ENCODE peak calls at places on chromosomes 13 and 19, in seven cellular contexts. B, X, D, Q, U, R and Z are unnamed samples.

GRCh38 chr13:94921181-94921580 is 208.8 kb upstream of the SOX21 start:
- DNase-seq in R (no peak), D (no peak), X (no peak), Q (no peak), B (no peak), U (no peak), Z (no peak)

GRCh38 chr19:2555422-2556220 is 79.7 kb downstream of the GADD45B start:
- DNase-seq in B (no peak), D (no peak), R (no peak), U (no peak), X (no peak), Q (no peak), Z (no peak)

GRCh38 chr13:111474136-111475002 is 153.9 kb downstream of the TEX29 start:
- DNase-seq in U (peak), R (peak), D (peak), Q (no peak), X (peak), B (peak), Z (peak)

GRCh38 chr19:2645816-2646215 is 56.7 kb downstream of the GNG7 start:
- DNase-seq in R (no peak), U (no peak), Q (no peak), X (no peak), D (no peak), B (no peak), Z (no peak)

GRCh38 chr19:5929179-5929578 is 15.1 kb downstream of the CAPS start:
- DNase-seq in Q (no peak), D (no peak), R (no peak), B (no peak), X (no peak), U (no peak), Z (no peak)

GRCh38 chr13:47017476-47017875 is 120.6 kb upstream of the HTR2A start:
- DNase-seq in B (no peak), D (no peak), X (peak), Q (no peak), U (no peak), R (no peak), Z (peak)

GRCh38 chr19:41225238-41226052 is 6.4 kb downstream of the AXL start:
- DNase-seq in D (peak), U (peak), X (peak), B (no peak), Q (peak), R (peak), Z (peak)

GRCh38 chr19:6862673-6863078 is 24.7 kb upstream of the ADGRE1 start:
- DNase-seq in D (peak), B (peak), X (peak), U (peak), R (peak), Q (peak), Z (peak)

GRCh38 chr13:78491978-78492377 is 111.4 kb downstream of the POU4F1 start:
- DNase-seq in U (no peak), B (no peak), R (no peak), Q (no peak), D (no peak), X (no peak), Z (no peak)

GRCh38 chr13:51148952-51149573 is 38.0 kb upstream of the C13orf42 start:
- DNase-seq in U (peak), X (peak), R (peak), Q (no peak), D (peak), B (peak), Z (peak)

GRCh38 chr13:60016229-60016628 is 147.5 kb downstream of the DIAPH3 start:
- DNase-seq in B (no peak), X (no peak), D (no peak), R (no peak), U (no peak), Q (no peak), Z (no peak)

GRCh38 chr13:99258946-99259345 is 767 bp upstream of the GPR18 start:
- DNase-seq in B (no peak), R (no peak), U (no peak), Q (no peak), D (no peak), X (no peak), Z (no peak)

GRCh38 chr13:60242231-60242630 is 78.5 kb upstream of the DIAPH3 start:
- DNase-seq in D (no peak), B (no peak), X (no peak), Q (no peak), U (no peak), R (no peak), Z (no peak)

GRCh38 chr19:57056972-57057371 is 62.8 kb upstream of the USP29 start:
- DNase-seq in X (peak), Q (peak), R (no peak), B (peak), U (peak), D (no peak), Z (no peak)

GRCh38 chr13:48138270-48138669 is 43.4 kb upstream of the MED4 start:
- DNase-seq in R (no peak), Q (no peak), D (no peak), B (no peak), U (no peak), X (no peak), Z (no peak)

GRCh38 chr13:60090579-60090978 is 73.1 kb downstream of the DIAPH3 start:
- DNase-seq in R (no peak), B (no peak), U (no peak), D (no peak), Q (no peak), X (peak), Z (peak)

GRCh38 chr13:29934531-29935308 is 84.3 kb upstream of the UBL3 start:
- DNase-seq in U (no peak), R (peak), X (no peak), B (no peak), D (no peak), Q (no peak), Z (no peak)

GRCh38 chr13:44879452-44880058 is 109.7 kb downstream of the NUFIP1 start:
- DNase-seq in D (peak), X (peak), R (peak), B (no peak), Q (peak), U (peak), Z (peak)

GRCh38 chr19:34793562-34793961 is 20.5 kb upstream of the ZNF599 start:
- DNase-seq in B (no peak), Q (no peak), R (no peak), U (no peak), D (no peak), X (no peak), Z (no peak)

GRCh38 chr13:79451500-79451962 is 29.4 kb upstream of the NDFIP2 start:
- DNase-seq in R (peak), D (peak), B (no peak), U (peak), X (peak), Q (no peak), Z (peak)

DNA sequence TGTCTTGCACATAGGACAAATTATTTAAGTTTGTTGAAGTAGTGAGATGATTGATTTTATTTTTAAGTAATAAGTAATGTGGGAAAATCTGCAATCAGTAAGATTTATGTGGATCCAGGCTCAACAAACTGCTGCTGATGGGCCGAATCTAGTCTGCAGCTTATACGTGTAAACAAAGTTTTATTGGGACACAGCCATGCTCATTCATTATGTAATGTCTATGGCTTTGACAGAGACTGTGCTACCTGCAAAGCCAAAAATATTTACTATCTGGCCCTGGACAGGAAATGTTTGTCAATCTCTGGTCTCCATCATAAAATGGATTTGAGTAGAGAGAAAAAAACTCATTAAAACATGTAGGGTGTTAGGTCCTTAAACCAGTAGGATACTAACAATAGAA is 728.0 kb downstream of the GPC5 start:
- DNase-seq in D (no peak), X (no peak), R (no peak), U (no peak), B (no peak), Q (no peak), Z (no peak)
- H3K4me3 ChIP-seq in D (no peak), X (no peak), R (no peak), U (no peak), B (no peak), Q (no peak), Z (no peak)

DNA sequence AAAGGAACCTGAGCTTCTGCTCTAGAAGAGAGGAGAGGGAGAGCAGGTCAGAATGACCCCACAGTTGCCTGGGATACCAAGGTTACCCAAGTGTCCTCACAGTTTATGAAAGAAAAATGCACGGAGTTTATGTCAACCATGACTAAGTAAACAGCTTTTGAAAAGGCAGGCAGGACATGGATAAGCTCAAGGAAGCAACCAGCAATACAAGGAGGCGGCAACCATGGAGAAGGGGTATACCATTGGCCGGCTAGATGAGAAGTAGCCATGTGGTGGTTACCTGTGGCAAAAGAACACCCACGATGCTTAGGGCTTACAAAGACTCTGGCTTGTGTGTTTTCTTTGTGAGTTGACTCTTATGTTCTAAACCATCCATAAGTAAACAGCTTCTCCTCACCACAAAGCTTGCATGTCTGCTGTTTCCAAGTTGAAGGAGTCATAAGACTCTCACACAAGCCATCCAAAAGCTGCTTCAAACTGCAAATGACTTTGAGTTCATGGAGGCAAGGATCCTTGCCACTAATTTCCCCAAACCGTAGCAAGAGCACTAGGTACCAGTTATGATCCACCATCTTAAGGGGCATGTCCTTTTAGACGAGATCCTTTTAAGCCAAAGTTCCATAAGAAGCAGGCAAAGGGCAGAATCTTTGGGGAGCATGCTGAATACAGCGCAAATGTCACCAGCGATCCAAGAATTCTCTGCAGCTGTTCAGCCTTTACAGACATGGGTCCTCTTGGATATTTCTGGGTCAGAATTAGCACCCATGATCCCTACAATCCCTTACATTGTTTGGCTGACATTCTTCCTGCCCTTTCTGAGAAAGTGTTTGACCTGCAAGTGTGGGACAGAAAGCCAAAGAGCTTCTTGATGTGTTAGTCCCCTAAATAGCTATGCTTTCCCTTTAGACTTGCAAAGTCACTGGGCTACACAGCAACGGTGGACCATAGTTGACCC is 74.8 kb upstream of the IPO5 start:
- DNase-seq in B (no peak), R (no peak), D (no peak), X (peak), Q (no peak), U (no peak), Z (no peak)
- H3K4me3 ChIP-seq in B (no peak), R (no peak), D (no peak), X (no peak), Q (no peak), U (no peak), Z (no peak)

DNA sequence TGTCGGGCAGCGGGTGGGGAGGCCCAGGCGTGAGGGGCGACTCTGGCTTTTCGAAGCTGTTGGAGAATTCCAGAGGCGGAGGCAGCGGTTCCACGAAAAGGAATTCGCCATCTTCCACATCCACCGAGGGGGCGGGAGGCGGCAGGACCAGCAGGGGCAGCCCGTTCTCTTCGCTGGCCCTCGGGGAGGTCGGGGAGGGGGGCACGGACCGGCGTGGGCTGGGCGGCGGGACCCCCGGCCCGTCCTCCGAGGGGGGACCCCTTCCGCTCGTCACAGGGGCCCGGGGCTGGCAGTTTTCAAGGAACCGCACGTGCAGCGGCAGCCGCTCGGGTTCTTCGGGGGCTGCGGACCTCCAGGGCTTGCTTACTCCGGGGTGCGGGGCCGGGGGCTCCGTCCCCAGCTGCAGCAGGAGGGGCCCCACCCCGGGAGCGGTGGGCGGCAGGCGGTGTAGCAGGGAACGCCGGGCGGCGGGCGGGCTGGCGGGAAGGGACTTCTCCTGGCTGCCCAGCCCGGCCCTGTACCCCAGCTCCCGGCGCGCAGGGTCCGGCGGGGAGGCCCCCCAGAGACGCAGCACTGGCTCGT is 18.0 kb downstream of the C19orf81 start:
- DNase-seq in B (no peak), R (no peak), Q (no peak), D (no peak), U (no peak), X (no peak), Z (no peak)
- H3K4me3 ChIP-seq in B (no peak), R (no peak), Q (no peak), D (no peak), U (no peak), X (no peak), Z (no peak)

DNA sequence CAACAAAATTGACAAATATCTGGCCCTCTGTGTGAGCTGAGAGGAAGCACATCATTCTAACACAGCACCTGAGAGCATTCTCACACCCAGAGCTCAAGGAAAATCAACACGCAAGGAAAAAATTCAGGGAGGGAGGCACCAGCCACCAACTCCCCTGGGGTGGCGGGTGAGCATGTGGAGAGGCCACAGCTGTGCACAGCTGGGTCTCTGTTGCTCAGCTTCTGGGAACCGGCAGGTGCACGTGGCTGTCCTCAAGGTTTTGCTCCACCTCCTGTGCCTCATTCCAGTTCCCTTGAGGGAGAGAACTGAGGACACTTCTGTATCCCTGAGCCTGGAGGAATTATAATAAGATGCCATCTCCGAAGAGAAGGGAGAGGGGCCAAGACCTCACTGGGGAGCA is 134.0 kb downstream of the USP12 start:
- DNase-seq in R (no peak), U (no peak), D (no peak), X (no peak), Q (no peak), B (no peak), Z (no peak)
- H3K4me3 ChIP-seq in R (no peak), U (no peak), D (no peak), X (no peak), Q (no peak), B (no peak), Z (no peak)

DNA sequence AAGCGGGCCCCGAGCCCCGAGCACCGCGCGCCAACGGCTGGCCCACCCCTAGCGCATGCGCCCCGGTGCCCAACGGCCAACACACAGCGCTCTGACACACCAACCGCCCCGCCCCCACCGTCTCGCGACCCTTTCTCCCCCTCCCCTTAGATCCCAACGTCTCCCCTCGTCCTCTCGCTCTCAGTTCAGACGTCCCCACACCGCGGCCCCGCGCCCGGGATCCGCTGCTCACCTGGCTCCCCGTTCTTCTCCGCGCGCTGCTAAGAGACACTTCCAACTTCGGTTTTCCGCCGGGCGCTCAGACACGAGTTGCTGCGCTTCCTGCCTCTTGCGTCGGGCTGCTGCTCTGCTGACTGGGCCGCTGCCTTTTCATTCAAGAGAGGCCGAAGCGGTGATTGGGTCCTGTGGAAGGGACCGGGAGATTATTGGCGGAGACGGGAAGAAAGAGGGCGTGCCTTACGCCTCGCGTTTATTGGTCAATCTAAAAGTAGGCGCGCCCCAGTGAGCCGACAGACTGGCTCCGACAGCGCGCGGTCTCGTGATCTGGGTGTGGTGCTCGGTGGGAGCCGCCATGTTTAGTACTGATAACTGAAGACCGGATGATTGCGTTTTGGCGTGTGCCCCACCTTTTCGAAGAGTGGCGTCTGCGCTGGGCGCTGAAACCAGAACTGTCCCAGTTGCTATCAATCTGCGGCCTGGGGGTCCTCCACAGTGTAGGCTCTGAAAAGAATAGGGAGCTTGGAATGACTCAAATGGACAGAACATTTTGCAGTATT is at the start of gene DDX39A:
- DNase-seq in R (peak), Q (peak), D (peak), X (peak), U (peak), B (peak), Z (peak)
- H3K4me3 ChIP-seq in R (peak), Q (peak), D (peak), X (peak), U (peak), B (peak), Z (peak)

GRCh38 chr13:31011193-31011860 is 78.9 kb downstream of the TEX26 start:
- DNase-seq in D (no peak), Q (no peak), R (no peak), U (no peak), X (no peak), B (no peak), Z (no peak)
- H3K4me3 ChIP-seq in D (no peak), Q (no peak), R (no peak), U (no peak), X (no peak), B (no peak), Z (no peak)

GRCh38 chr13:38045278-38046048 is 175.9 kb upstream of the TRPC4 start:
- DNase-seq in X (peak), D (no peak), R (peak), Q (no peak), B (peak), U (no peak), Z (peak)
- H3K4me3 ChIP-seq in X (no peak), D (no peak), R (no peak), Q (no peak), B (no peak), U (no peak), Z (no peak)